ENCODE peak calls at places on chromosomes 4 and X, in four cellular contexts. T, E, B and F are unnamed samples. For H3K4me1, the result is how much of the 10 kb centered on the place peaks cover.

GRCh38 chr4:168632246-168632832 is 135.5 kb downstream of the PALLD start:
- DNase-seq in B (no peak), E (no peak), T (no peak), F (peak)

GRCh38 chr4:39732728-39733127 is 34.8 kb downstream of the UBE2K start:
- DNase-seq in E (no peak), T (no peak), B (no peak), F (no peak)

GRCh38 chr4:125784741-125785140 is 470.0 kb downstream of the FAT4 start:
- DNase-seq in T (no peak), E (no peak), B (no peak), F (no peak)

GRCh38 chr4:93791570-93792195 is 36.9 kb upstream of the ATOH1 start:
- DNase-seq in E (no peak), B (no peak), T (peak), F (peak)

GRCh38 chr4:169252339-169253086 is 18.2 kb downstream of the SH3RF1 start:
- DNase-seq in B (no peak), E (no peak), T (peak), F (no peak)

GRCh38 chr4:146930673-146931072 is 15.0 kb downstream of the TTC29 start:
- DNase-seq in E (no peak), B (no peak), T (no peak), F (no peak)

GRCh38 chr4:7021930-7022658 is 21.1 kb upstream of the TADA2B start:
- DNase-seq in B (no peak), T (no peak), E (no peak), F (peak)

GRCh38 chr4:1515763-1516162 is 109.5 kb upstream of the NKX1-1 start:
- DNase-seq in E (peak), B (no peak), T (no peak), F (no peak)

GRCh38 chrX:74923942-74924448 is 1.3 kb downstream of the NEXMIF start:
- DNase-seq in E (no peak), B (peak), T (no peak), F (no peak)

GRCh38 chr4:80171251-80171650 is 26.1 kb upstream of the PRDM8 start:
- DNase-seq in B (no peak), E (no peak), T (no peak), F (no peak)

GRCh38 chrX:70477734-70478075 is 33.1 kb downstream of the DLG3 start:
- DNase-seq in B (no peak), T (no peak), E (no peak), F (no peak)

GRCh38 chr4:112251044-112251632 is 19.6 kb downstream of the AP1AR start:
- DNase-seq in E (no peak), T (no peak), B (no peak), F (no peak)

GRCh38 chrX:82141942-82142341 is 940.0 kb downstream of the SH3BGRL start:
- DNase-seq in T (no peak), B (no peak), E (no peak), F (no peak)

GRCh38 chr4:20554134-20554533 is 146.1 kb upstream of the PACRGL start:
- DNase-seq in B (no peak), E (no peak), T (no peak), F (no peak)

GRCh38 chr4:73443224-73443623 is 7.2 kb downstream of the AFP start:
- DNase-seq in B (no peak), E (no peak), T (no peak), F (no peak)

GRCh38 chr4:70360460-70360859 is at the start of gene SMR3A:
- DNase-seq in B (no peak), E (no peak), T (no peak), F (no peak)

GRCh38 chrX:17613979-17614572 is 123.2 kb upstream of the SCML1 start:
- DNase-seq in B (no peak), T (no peak), E (no peak), F (no peak)

GRCh38 chr4:17690898-17691297 is 76.5 kb downstream of the MED28 start:
- DNase-seq in T (no peak), E (no peak), B (no peak), F (no peak)

GRCh38 chrX:119150163-119151135 is 22.8 kb upstream of the KIAA1210 start:
- DNase-seq in T (no peak), B (no peak), E (no peak), F (no peak)

GRCh38 chr4:138555584-138555983 is 313.4 kb upstream of the SLC7A11 start:
- DNase-seq in T (no peak), B (no peak), E (no peak), F (no peak)

GRCh38 chr4:189823611-189824010 is 117.1 kb upstream of the FRG1 start:
- DNase-seq in T (no peak), B (no peak), E (no peak), F (no peak)

GRCh38 chr4:76585270-76585669 is 150.2 kb downstream of the SHROOM3 start:
- DNase-seq in T (no peak), B (no peak), E (no peak), F (no peak)

GRCh38 chrX:9966775-9967408 is at the start of gene CLDN34:
- DNase-seq in E (no peak), T (no peak), B (no peak), F (no peak)

GRCh38 chr4:89434364-89434988 is 126.9 kb upstream of the GPRIN3 start:
- DNase-seq in E (no peak), B (no peak), T (no peak), F (peak)

GRCh38 chr4:5791654-5792053 is 80.7 kb downstream of the EVC start:
- DNase-seq in E (no peak), T (no peak), B (peak), F (no peak)

GRCh38 chrX:68895339-68896250 is 66.8 kb downstream of the EFNB1 start:
- DNase-seq in E (peak), B (peak), T (peak), F (no peak)

GRCh38 chr4:65968873-65969272 is 298.6 kb upstream of the EPHA5 start:
- DNase-seq in B (no peak), T (no peak), E (no peak), F (no peak)

GRCh38 chr4:24089831-24090531 is 200.1 kb upstream of the PPARGC1A start:
- DNase-seq in E (no peak), T (no peak), B (no peak), F (no peak)

GRCh38 chr4:86934147-86934771 is 552 bp upstream of the AFF1 start:
- DNase-seq in T (no peak), E (no peak), B (no peak), F (no peak)

GRCh38 chr4:18844726-18845125 is 823.2 kb upstream of the LCORL start:
- DNase-seq in T (no peak), B (no peak), E (no peak), F (no peak)

GRCh38 chr4:104128031-104128849 is 366.5 kb downstream of the CXXC4 start:
- DNase-seq in E (no peak), T (no peak), B (no peak), F (no peak)
- H3K27ac ChIP-seq in E (no peak), T (no peak), B (no peak), F (no peak)

GRCh38 chr4:180637616-180638015 is 1605.6 kb upstream of the TENM3 start:
- DNase-seq in E (no peak), B (no peak), T (no peak), F (no peak)
- H3K4me3 ChIP-seq in E (no peak), B (no peak), T (no peak), F (no peak)

GRCh38 chr4:116636917-116637316 is 448.5 kb downstream of the TRAM1L1 start:
- DNase-seq in T (no peak), E (no peak), B (no peak), F (no peak)
- H3K4me1 ChIP-seq in T (under half), E (under half), B (under half), F (under half)

GRCh38 chrX:21656587-21657317 is 1.4 kb downstream of the KLHL34 start:
- DNase-seq in T (no peak), E (peak), B (no peak), F (no peak)

GRCh38 chrX:21658746-21659145 is 616 bp upstream of the KLHL34 start:
- DNase-seq in B (no peak), E (no peak), T (no peak), F (no peak)

GRCh38 chrX:21657318-21658151 is 595 bp downstream of the KLHL34 start:
- DNase-seq in E (no peak), B (no peak), T (no peak), F (no peak)

GRCh38 chrX:21659320-21659719 is 1.2 kb upstream of the KLHL34 start:
- DNase-seq in B (no peak), E (no peak), T (no peak), F (no peak)

DNA sequence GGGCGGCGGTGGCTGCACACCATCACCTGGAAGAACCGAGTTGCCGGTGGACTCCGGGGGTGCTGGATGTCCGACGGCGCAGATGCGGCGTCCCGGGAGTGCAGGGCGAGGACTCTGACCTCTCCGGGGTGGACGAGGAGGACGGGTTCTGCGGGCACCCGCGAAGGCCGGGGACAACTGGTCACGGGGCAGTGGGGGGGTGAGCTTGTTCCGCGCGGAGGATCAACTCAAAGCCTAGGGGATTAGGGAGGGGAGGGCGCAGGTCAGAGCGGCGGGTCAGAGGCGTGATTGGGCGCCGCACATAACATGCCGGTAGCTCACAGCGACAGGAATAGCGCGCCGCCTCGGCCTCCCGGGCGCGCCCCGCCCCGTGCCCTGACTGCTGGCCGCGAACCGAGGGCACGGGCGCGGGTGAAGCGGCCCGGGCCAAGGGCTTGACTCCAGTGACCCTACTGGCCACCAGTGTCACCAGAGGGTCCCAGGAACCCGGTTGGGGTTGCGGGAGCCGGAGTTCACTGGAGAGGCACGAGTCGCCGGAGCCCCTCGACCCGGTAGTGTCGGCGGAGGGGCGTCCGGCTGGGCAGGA is at the start of gene KLHL34:
- DNase-seq in B (no peak), E (peak), T (peak), F (no peak)
- H3K27ac ChIP-seq in B (no peak), E (peak), T (peak), F (no peak)

GRCh38 chr4:56408978-56409377 is 21.7 kb upstream of the AASDH start:
- DNase-seq in E (no peak), T (no peak), B (no peak), F (no peak)

GRCh38 chr4:56410247-56410646 is 23.0 kb upstream of the AASDH start:
- DNase-seq in B (no peak), E (no peak), T (peak), F (no peak)

GRCh38 chr4:56417396-56417795 is 18.0 kb downstream of the PPAT start:
- DNase-seq in B (no peak), T (no peak), E (no peak), F (no peak)

DNA sequence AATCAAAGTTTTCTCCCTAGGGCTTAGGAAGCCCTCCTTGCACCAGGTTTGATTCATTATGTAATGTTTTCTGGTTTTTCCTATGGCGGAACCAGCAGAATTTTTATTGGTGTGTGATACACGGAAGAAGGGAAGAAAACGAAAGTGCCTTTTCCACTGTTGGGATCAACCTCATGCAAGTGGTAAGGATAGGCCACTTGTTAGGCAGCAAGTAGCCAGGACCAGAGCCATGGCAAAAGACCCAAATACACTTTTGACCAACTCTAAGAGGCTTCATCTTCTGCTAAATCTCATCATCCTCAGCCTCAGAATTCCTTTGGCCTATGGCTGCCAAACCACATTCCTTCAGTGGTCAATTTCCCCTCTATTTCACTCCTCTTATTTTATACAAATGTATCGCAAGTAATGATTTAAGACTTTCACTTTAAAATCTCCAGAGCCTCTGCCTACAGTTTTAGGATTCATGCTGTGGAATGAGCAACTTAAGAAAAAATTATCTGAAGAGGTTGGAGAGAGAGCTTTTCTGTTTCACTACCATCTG is 21.2 kb downstream of the PPAT start:
- DNase-seq in T (no peak), E (no peak), B (no peak), F (no peak)
- H3K4me3 ChIP-seq in T (no peak), E (no peak), B (no peak), F (peak)

GRCh38 chr4:150127757-150128156 is 49.5 kb downstream of the DCLK2 start:
- DNase-seq in T (no peak), E (no peak), B (no peak), F (no peak)
- H3K4me1 ChIP-seq in T (under half), E (under half), B (under half), F (under half)

DNA sequence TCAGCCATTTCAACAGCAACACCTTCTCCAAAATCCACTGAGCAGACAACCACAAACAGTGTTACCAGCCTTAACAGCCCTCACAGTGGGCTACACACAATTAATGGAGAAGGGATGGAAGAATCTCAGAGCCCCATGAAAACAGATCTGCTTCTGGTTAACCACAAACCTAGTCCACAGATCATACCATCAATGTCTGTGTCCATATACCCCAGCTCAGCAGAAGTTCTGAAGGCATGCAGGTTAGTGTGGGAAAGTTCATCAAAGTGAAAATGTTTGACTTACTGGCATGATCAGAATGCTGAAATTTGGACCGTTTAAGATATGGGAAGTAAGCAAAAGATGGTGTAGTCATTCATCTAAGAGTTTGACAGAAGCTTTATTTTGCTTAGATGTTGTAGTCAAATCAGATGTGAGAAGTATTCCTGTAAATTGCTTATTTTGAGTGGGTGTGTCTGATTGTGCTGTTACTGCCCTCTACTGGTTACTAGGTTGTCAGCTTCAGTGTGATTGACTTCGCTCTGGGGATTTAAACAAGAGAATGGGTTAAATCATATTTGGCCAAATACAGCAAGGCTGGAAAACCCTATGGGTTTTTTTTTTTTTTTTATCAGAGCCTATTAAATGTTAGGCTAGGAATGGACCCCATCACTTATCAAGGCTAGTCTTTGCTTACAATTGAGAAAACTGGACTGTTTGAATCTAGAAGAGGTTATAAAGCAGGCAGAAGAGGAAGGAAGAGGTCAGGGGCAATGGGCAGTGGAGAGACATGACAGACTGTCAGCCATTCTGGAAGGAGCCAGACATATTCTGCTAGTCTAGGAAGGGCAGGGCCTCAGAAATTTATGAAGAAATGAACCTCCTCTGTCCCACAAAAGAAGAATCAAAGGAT is 130.3 kb downstream of the DIPK2B start:
- DNase-seq in B (no peak), T (peak), E (no peak), F (peak)
- H3K27ac ChIP-seq in B (no peak), T (no peak), E (no peak), F (no peak)

DNA sequence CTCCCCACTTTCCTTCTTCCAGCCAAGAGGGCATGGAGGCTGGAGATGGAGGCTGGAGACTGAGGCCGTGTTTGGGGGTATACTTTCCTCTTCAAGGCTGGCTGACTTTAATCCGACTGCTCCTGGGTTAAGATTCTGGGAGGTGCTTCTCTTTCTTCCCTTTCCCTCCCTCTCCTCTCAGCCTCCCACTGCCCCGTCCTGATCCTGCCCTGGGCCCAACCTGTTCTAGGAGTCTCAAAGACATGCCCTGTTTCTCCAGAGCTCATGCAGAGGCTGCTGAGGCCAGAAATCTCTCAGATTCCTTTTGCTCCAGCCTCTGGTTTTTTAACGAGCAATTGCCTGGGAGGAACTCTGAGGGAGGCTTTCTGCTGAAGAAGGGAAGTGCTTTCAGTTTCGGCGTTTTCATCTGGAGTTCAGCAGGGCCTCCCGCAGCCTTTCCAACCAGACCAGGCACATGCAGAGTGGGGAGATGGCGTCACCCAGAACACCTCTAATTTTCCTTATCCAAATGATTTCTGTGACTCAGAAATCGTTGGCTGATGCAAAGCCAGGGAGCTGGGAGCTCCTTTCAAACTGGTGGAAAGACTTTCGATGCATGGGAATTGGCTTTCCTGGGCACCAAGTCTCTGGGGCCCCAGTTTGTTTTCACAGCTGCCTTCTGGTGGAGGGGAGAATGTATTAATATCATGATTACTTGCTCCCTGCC is 34.5 kb upstream of the FAM9C start:
- DNase-seq in B (peak), E (peak), T (peak), F (no peak)
- H3K4me3 ChIP-seq in B (peak), E (peak), T (peak), F (no peak)

GRCh38 chr4:162104459-162105124 is 59.2 kb downstream of the FSTL5 start:
- DNase-seq in E (no peak), B (no peak), T (no peak), F (no peak)
- H3K4me1 ChIP-seq in E (under half), B (under half), T (under half), F (under half)

GRCh38 chr4:153438916-153439756 is 27.0 kb upstream of the TMEM131L start:
- DNase-seq in E (no peak), T (no peak), B (no peak), F (no peak)

GRCh38 chr4:153433753-153434105 is 32.4 kb upstream of the TMEM131L start:
- DNase-seq in E (no peak), B (no peak), T (no peak), F (no peak)

GRCh38 chr4:153428816-153429592 is 37.2 kb upstream of the TMEM131L start:
- DNase-seq in E (no peak), T (no peak), B (no peak), F (no peak)

GRCh38 chr4:153432971-153433752 is 33.0 kb upstream of the TMEM131L start:
- DNase-seq in T (peak), B (peak), E (peak), F (peak)

DNA sequence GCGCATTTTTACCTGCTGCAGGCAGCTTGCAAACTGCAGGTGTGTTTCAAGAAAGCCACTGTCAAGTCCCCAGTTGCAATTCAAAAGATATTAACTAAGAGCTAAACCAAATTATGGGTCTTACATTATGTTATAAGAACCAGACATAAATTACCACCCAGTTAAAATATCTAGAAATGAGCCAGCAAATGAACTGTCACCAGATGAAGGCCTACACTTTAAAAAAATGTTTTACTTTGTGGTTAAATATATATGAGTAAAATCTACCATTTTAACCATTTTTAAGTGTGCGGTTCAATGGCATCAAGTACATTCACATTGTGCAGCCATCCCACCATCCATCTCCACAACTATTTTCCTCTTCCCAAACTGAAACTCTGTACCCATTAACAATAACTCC is 32.0 kb upstream of the TMEM131L start:
- DNase-seq in T (no peak), E (no peak), B (no peak), F (no peak)
- H3K27ac ChIP-seq in T (no peak), E (no peak), B (no peak), F (no peak)